ENCODE peak calls at places on chromosomes 1 and 21, in six cellular contexts. Z is H1, N is SK-N-SH, K is K562, T is GM12892, U is GM12878. Y is an unnamed sample.

GRCh38 chr1:21251773-21252471 is 38.3 kb downstream of the ECE1 start:
- DNase-seq in Z (no peak), T (no peak), K (no peak), N (no peak), U (no peak), Y (no peak)

GRCh38 chr1:192442736-192443135 is 125.9 kb downstream of the RGS21 start:
- DNase-seq in U (no peak), T (no peak), K (no peak), N (no peak), Z (no peak), Y (no peak)

GRCh38 chr1:3475839-3476573 is 21.5 kb downstream of the ARHGEF16 start:
- DNase-seq in U (no peak), T (no peak), Z (no peak), N (no peak), K (no peak), Y (no peak)

GRCh38 chr1:37634554-37635308 is at the start of gene RSPO1:
- DNase-seq in K (no peak), T (no peak), Z (no peak), N (peak; percentile 91), U (no peak), Y (no peak)

GRCh38 chr1:7743346-7743745 is 27.8 kb upstream of the VAMP3 start:
- DNase-seq in N (peak; percentile 58), T (no peak), K (no peak), Z (no peak), U (no peak), Y (no peak)

GRCh38 chr1:16135501-16135900 is 20.4 kb downstream of the EPHA2 start:
- DNase-seq in K (no peak), U (no peak), T (no peak), Z (no peak), N (no peak), Y (no peak)

GRCh38 chr21:26550357-26550756 is 22.7 kb downstream of the CYYR1 start:
- DNase-seq in Z (no peak), U (no peak), K (no peak), T (no peak), N (no peak), Y (no peak)

GRCh38 chr1:193310569-193310968 is 124.2 kb upstream of the B3GALT2 start:
- DNase-seq in Z (no peak), T (no peak), K (no peak), U (no peak), N (no peak), Y (no peak)

GRCh38 chr1:12553963-12554362 is 64.0 kb downstream of the DHRS3 start:
- DNase-seq in Z (no peak), T (no peak), K (peak; percentile 89), U (no peak), N (no peak), Y (no peak)

GRCh38 chr1:201773764-201774163 is 55.2 kb upstream of the IPO9 start:
- DNase-seq in N (no peak), U (no peak), T (no peak), K (no peak), Z (no peak), Y (no peak)

GRCh38 chr1:235017191-235017590 is 111.4 kb downstream of the TOMM20 start:
- DNase-seq in U (no peak), N (no peak), T (no peak), Z (no peak), K (no peak), Y (no peak)

GRCh38 chr1:8439015-8439702 is 121.2 kb downstream of the SLC45A1 start:
- DNase-seq in Z (no peak), N (peak; percentile 83), U (no peak), T (peak; percentile 42), K (peak; percentile 76), Y (peak; percentile 56)

GRCh38 chr1:53172751-53173498 is 23.7 kb upstream of the CPT2 start:
- DNase-seq in N (peak; percentile 50), T (no peak), U (no peak), Z (no peak), K (peak; percentile 34), Y (peak; percentile 53)

GRCh38 chr21:35303085-35303484 is 254.0 kb upstream of the RUNX1 start:
- DNase-seq in N (no peak), Z (no peak), U (no peak), K (no peak), T (no peak), Y (no peak)

GRCh38 chr1:7403265-7404045 is 367.6 kb upstream of the VAMP3 start:
- DNase-seq in T (no peak), U (peak; percentile 59), Z (no peak), N (no peak), K (no peak), Y (peak; percentile 23)

GRCh38 chr1:86324423-86324822 is 71.7 kb downstream of the ODF2L start:
- DNase-seq in U (no peak), N (no peak), T (no peak), Z (no peak), K (no peak), Y (no peak)

GRCh38 chr1:107277022-107277421 is 136.2 kb downstream of the NTNG1 start:
- DNase-seq in U (no peak), Z (peak; percentile 21), N (peak; percentile 23), K (no peak), T (no peak), Y (no peak)

GRCh38 chr1:31335007-31335406 is 37.9 kb downstream of the FABP3 start:
- DNase-seq in T (no peak), U (peak; percentile 7), N (peak; percentile 62), Z (no peak), K (peak; percentile 13), Y (peak; percentile 6)
- TF ChIP-seq POLR2AphosphoS5 in T (no peak), U (no peak), N (no peak), Z (no peak), K (no peak), Y (no peak)

DNA sequence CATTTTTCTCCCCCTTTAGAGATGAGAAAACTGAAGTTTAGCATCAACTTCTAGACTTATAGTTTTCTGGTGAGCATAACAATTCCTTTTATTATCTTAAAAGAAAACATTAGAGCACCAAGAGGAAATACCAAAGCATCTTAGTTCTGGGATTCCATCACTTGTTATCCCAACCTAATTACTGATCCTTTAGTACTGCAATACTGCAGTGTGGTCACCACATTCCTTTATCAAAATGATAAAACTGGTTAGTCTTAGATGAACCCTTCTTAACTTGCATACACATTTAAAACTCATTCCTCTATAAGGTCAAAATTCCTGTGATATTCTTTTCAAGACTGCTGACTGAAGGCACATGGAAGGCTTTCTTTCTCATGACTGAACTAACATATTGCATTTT is 23.1 kb downstream of the SOD1 start:
- DNase-seq in K (no peak), N (no peak), Z (no peak), U (no peak), T (no peak), Y (no peak)
- TF ChIP-seq TAF1 in K (no peak), N (no peak), Z (no peak), U (no peak), T (no peak), Y (no peak)

DNA sequence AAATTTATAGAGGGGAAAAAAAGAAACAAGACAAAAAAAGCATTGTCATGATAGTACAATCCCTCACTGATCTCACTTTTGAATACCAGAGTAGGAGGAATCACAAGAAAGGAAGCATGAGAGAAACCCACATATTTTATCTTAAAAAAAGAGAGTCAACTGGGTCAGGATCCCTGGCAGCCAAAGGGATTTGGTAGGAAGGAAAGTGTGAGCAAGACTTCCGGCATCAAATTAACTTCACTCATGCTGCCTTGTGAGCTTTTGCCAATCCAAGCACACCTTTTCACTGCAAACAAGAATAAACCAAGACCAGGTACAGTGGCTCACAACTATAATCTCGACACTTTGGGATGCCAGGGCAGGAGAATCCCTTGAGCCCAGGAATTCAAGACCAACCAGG is 53.1 kb downstream of the SLC9C2 start:
- DNase-seq in N (no peak), T (no peak), Z (no peak), U (no peak), K (no peak), Y (no peak)
- TF ChIP-seq POLR2AphosphoS5 in N (no peak), T (no peak), Z (no peak), U (no peak), K (no peak), Y (no peak)

DNA sequence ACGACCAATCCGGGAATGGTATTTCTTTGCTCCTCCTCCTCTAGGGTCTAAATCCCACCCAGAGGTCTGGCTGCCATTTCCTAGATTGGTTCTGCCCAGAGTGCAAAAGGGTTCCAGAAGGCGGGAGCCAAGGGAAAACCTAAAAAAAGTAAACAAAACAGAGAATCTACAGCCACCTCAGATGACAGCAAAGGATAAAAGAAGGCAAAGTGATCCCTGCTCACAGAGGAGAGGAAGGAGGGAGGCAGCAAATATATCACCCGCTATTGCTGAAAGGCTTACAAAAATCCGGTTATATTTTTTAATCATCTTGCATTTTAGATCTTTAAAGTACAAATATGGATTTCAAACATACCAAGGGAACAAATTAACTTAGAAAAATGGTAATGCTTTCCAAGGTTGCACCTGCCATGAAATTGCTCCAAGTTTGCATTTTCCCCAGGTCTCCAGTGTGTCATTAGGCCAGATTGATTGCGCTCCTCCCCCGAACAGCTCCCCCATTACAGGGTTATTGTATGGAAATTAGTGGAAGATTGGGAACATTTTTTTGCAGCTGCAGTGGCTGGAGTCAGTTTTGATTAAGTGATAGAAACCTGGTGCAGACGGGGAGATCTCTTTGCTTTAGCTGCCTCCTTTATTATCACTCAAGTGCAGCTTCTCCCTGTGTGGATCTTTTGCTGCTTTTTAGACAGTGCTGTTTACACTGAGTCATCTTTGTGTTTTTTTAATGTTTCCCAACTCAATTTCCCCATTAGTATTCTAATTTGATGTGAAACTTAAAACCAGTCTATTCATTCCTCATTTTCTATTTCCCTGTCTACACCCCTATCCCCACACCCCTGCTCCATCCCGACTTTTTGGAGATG is 280.5 kb upstream of the CAMK1G start:
- DNase-seq in Z (no peak), T (no peak), N (peak; percentile 36), K (no peak), U (no peak), Y (no peak)
- TF ChIP-seq TAF1 in Z (no peak), T (no peak), N (no peak), K (no peak), U (no peak), Y (no peak)

GRCh38 chr1:54490361-54491248 is 57.4 kb upstream of the ACOT11 start:
- DNase-seq in Z (peak; percentile 57), N (peak; percentile 73), U (no peak), K (no peak), T (no peak), Y (no peak)

GRCh38 chr1:54488065-54488750 is 59.8 kb upstream of the ACOT11 start:
- DNase-seq in U (no peak), Z (peak; percentile 73), K (peak; percentile 98), N (peak; percentile 96), T (peak; percentile 78), Y (peak; percentile 76)

GRCh38 chr1:54487571-54488050 is 60.4 kb upstream of the ACOT11 start:
- DNase-seq in Z (no peak), U (no peak), N (no peak), T (no peak), K (no peak), Y (no peak)

GRCh38 chr1:54489627-54490240 is 58.3 kb upstream of the ACOT11 start:
- DNase-seq in T (no peak), K (no peak), Z (no peak), U (no peak), N (no peak), Y (no peak)

GRCh38 chr1:54488831-54489626 is 59.0 kb upstream of the ACOT11 start:
- DNase-seq in N (peak; percentile 95), K (peak; percentile 96), T (peak; percentile 93), U (no peak), Z (peak; percentile 74), Y (peak; percentile 93)
- TF ChIP-seq POLR2AphosphoS5 in N (no peak), K (no peak), T (no peak), U (no peak), Z (no peak), Y (no peak)